ENCODE peak calls at places on chromosome 2, in six cellular contexts. M is fibroblast of lung, Q is brain microvascular endothelial cell, J is fibroblast of pulmonary artery, C is psoas muscle, P is left lung. U is an unnamed sample.
A peak's percentile ranks its signal among the peaks of the same experiment; 100 is the strongest.

GRCh38 chr2:28586864-28587263 is 91.0 kb downstream of the PLB1 start:
- DNase-seq in P (peak; percentile 21), J (no peak), Q (no peak), C (no peak), M (no peak), U (no peak)

GRCh38 chr2:236974752-236975151 is 110.9 kb upstream of the COPS8 start:
- DNase-seq in J (no peak), C (no peak), M (no peak), P (no peak), Q (no peak), U (no peak)

GRCh38 chr2:187996630-187997029 is 295.0 kb upstream of the GULP1 start:
- DNase-seq in P (no peak), M (no peak), Q (no peak), C (no peak), J (no peak), U (no peak)

GRCh38 chr2:210072922-210073509 is 70.6 kb downstream of the RPE start:
- DNase-seq in P (no peak), C (no peak), J (peak; percentile 69), M (peak; percentile 73), Q (peak; percentile 35), U (peak; percentile 75)

GRCh38 chr2:225002656-225003045 is 39.6 kb downstream of the DOCK10 start:
- DNase-seq in Q (no peak), P (no peak), C (no peak), J (no peak), M (no peak), U (no peak)

GRCh38 chr2:134466141-134466540 is 212.3 kb downstream of the MGAT5 start:
- DNase-seq in Q (no peak), M (no peak), C (no peak), P (no peak), J (peak; percentile 25), U (peak; percentile 10)

GRCh38 chr2:3487432-3487831 is 31.9 kb downstream of the ADI1 start:
- DNase-seq in Q (no peak), C (no peak), M (no peak), P (no peak), J (no peak), U (no peak)

GRCh38 chr2:165893556-165893955 is 60.0 kb downstream of the TTC21B start:
- DNase-seq in P (no peak), J (no peak), M (no peak), Q (no peak), C (no peak), U (no peak)

GRCh38 chr2:159650574-159650973 is 34.2 kb upstream of the BAZ2B start:
- DNase-seq in Q (no peak), P (no peak), M (no peak), C (no peak), J (no peak), U (no peak)

GRCh38 chr2:16462965-16463364 is 202.7 kb downstream of the CYRIA start:
- DNase-seq in Q (no peak), M (no peak), J (no peak), C (no peak), P (no peak), U (no peak)

GRCh38 chr2:164747140-164747539 is 94.5 kb downstream of the COBLL1 start:
- DNase-seq in J (no peak), P (no peak), Q (no peak), M (no peak), C (no peak), U (no peak)

GRCh38 chr2:15172825-15173224 is 388.3 kb downstream of the NBAS start:
- DNase-seq in Q (no peak), C (no peak), P (no peak), M (no peak), J (no peak), U (no peak)

GRCh38 chr2:15173506-15173905 is 387.6 kb downstream of the NBAS start:
- DNase-seq in P (no peak), J (no peak), M (no peak), Q (no peak), C (no peak), U (no peak)

GRCh38 chr2:15168116-15168515 is 393.0 kb downstream of the NBAS start:
- DNase-seq in Q (no peak), M (no peak), P (no peak), J (no peak), C (no peak), U (no peak)

GRCh38 chr2:15169326-15170038 is 391.7 kb downstream of the NBAS start:
- DNase-seq in M (peak; percentile 90), Q (peak; percentile 94), P (no peak), C (no peak), J (peak; percentile 94), U (peak; percentile 92)

GRCh38 chr2:15170068-15170775 is 390.9 kb downstream of the NBAS start:
- DNase-seq in C (no peak), Q (no peak), M (peak; percentile 49), J (peak; percentile 46), P (no peak), U (peak; percentile 55)
- H3K4me3 ChIP-seq in C (no peak overlapping the region), Q (peak overlapping the region; percentile 22), M (no peak overlapping the region), J (peak overlapping the region; percentile 40), P (no peak overlapping the region), U (no peak overlapping the region)

GRCh38 chr2:239983004-239983778 is 42.0 kb downstream of the NDUFA10 start:
- DNase-seq in P (no peak), J (no peak), C (no peak), M (no peak), Q (no peak), U (no peak)

GRCh38 chr2:239978381-239978780 is 46.8 kb downstream of the NDUFA10 start:
- DNase-seq in Q (peak; percentile 51), M (peak; percentile 45), P (no peak), C (no peak), J (peak; percentile 29), U (peak; percentile 59)

GRCh38 chr2:239975665-239976064 is 49.5 kb downstream of the NDUFA10 start:
- DNase-seq in M (no peak), J (no peak), C (no peak), P (no peak), Q (no peak), U (no peak)

GRCh38 chr2:239977111-239977510 is 48.0 kb downstream of the NDUFA10 start:
- DNase-seq in P (no peak), Q (no peak), C (no peak), J (no peak), M (no peak), U (no peak)

DNA sequence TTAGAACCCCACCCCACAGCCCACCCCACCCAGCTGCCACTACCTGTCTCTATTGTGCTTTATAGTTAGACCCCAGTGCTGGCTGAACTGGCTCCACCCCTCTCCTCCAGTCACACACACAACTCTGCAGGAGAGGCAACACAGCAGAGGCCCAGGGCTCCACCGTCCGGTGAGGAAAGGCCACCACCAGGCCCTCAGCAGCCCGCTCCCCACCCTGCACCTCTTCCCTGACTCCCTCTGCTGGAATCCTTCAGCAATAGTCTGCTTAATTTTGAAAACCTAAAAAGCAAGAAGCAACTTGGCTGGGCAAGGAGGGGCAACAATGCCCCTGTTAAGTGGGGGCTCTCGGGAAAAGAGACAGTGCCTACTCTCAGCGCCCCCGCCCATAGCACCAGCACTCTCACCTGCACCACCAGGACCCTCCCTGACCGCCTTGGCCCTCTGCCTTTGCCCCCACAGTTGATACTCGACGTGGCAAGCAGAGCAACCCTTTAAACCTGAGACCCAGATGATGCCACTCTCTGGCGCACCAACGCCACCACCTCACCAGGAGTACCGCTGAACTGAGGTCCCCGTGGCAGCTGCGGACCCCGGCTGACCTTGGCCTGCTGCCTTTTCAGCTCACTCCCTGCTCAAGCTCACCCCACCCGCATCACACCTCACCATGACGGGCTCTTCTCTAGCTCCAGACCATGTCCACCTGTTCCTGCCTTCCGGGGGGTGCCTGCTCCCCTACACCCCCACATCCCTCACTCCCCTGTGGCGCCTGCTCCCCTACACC is 45.7 kb downstream of the NDUFA10 start:
- DNase-seq in J (peak; percentile 31), Q (peak; percentile 25), M (peak; percentile 44), C (no peak), P (no peak), U (peak; percentile 56)
- TF ChIP-seq CTCF in J (peak; percentile 34), Q (peak; percentile 66), M (peak; percentile 52), C (no peak), P (no peak), U (no peak)

DNA sequence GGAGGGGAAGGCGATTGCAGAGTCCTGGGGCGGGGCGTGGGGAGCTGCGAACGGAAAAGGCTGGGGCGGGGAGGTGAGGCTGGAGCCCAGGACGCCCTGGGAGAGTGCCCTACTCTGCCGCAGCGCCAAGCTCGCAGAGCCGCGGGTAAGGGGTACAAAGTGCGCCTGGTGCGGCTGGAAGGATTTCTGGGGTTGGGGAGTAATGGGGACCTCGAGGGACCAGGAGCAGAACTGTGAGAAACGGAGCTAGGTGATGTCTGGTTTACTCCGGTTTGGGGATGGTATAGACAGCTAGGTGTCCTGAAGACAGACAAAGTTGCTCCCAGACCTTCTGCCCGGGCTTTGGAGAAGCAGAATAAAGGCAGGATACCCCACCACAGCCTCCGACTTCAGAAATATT is 718 bp upstream of the NXPH2 start:
- DNase-seq in C (no peak), J (no peak), M (no peak), P (no peak), Q (no peak), U (no peak)
- H3K4me3 ChIP-seq in C (no peak overlapping the region), J (no peak overlapping the region), M (no peak overlapping the region), P (no peak overlapping the region), Q (no peak overlapping the region), U (no peak overlapping the region)

DNA sequence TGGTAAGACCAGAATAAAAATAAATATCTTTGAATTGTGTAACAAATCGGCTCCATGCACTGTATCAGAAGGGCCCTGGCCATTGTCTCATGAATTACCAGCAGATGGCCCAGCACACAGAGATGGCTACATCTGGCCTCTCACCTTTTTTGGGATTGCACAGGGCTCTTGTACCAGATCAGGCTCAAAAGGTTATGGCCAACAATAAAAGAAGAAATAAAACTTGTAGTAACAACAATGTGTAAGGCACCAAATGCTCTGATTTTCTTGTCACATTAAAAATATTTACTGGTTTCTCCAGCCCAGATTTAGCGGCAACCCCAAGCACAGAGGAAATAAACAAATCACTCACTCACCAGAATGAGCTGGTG is 59.1 kb upstream of the CREB1 start:
- DNase-seq in C (no peak), Q (no peak), J (no peak), P (no peak), M (no peak), U (no peak)
- TF ChIP-seq CTCF in C (no peak), Q (peak; percentile 21), J (no peak), P (no peak), M (no peak), U (no peak)

GRCh38 chr2:239318091-239318725 is 82.6 kb downstream of the HDAC4 start:
- DNase-seq in C (no peak), J (no peak), P (no peak), Q (no peak), M (no peak), U (peak; percentile 20)
- H3K4me3 ChIP-seq in C (no peak overlapping the region), J (no peak overlapping the region), P (no peak overlapping the region), Q (no peak overlapping the region), M (no peak overlapping the region), U (no peak overlapping the region)

DNA sequence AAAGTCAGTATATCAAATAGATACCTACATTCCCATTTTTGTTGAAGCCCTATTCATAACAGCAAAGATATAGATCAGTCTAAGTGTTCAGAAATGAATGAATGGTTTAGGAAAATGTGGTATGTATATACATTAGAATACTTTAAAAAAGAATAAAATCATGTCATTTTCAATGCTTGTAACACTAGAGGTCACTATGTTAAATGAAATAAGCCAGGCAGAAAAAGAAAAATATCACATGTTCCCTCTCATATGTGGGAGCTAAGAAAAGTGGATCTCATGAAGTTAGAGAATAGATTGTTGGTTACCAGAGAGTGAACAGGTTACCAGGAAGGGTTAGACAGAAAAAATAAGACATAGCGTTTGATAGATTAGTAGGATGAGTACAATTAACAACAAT is 1111.0 kb upstream of the SLC39A10 start:
- DNase-seq in J (peak; percentile 15), Q (no peak), M (peak; percentile 7), P (no peak), C (no peak), U (peak; percentile 22)
- TF ChIP-seq CTCF in J (peak; percentile 7), Q (no peak), M (no peak), P (no peak), C (no peak), U (no peak)